ENCODE peak calls at places on chromosomes 2 and 18, in five cellular contexts. B, S, V, Q and M are unnamed samples.

GRCh38 chr18:37543321-37543720 is 22.3 kb downstream of the CELF4 start:
- DNase-seq in B (no peak), S (no peak), V (no peak), Q (no peak), M (no peak)

GRCh38 chr2:217776631-217777030 is 226.2 kb downstream of the TNS1 start:
- DNase-seq in B (no peak), S (no peak), V (no peak), Q (no peak), M (no peak)

GRCh38 chr18:61435064-61435652 is 101.9 kb downstream of the CDH20 start:
- DNase-seq in B (peak), S (no peak), V (peak), Q (peak), M (peak)

GRCh38 chr18:69557246-69557781 is 156.6 kb downstream of the DOK6 start:
- DNase-seq in B (no peak), S (no peak), V (no peak), Q (no peak), M (no peak)

GRCh38 chr2:106105151-106105922 is 88.8 kb downstream of the UXS1 start:
- DNase-seq in B (no peak), S (no peak), V (no peak), Q (no peak), M (no peak)

GRCh38 chr2:165901595-165901994 is 52.0 kb downstream of the TTC21B start:
- DNase-seq in B (no peak), S (peak), V (no peak), Q (no peak), M (peak)

GRCh38 chr2:174686430-174686829 is 77.8 kb downstream of the CHRNA1 start:
- DNase-seq in B (peak), S (no peak), V (no peak), Q (no peak), M (no peak)

GRCh38 chr2:46915281-46915810 is at the start of gene MCFD2:
- DNase-seq in B (peak), S (no peak), V (peak), Q (no peak), M (no peak)

GRCh38 chr18:9969247-9969646 is 55.4 kb downstream of the VAPA start:
- DNase-seq in B (no peak), S (no peak), V (no peak), Q (peak), M (no peak)

GRCh38 chr2:175931751-175932295 is 70.2 kb downstream of the LNPK start:
- DNase-seq in B (peak), S (peak), V (peak), Q (no peak), M (peak)

GRCh38 chr18:621181-621580 is 24.4 kb downstream of the CLUL1 start:
- DNase-seq in B (peak), S (no peak), V (peak), Q (no peak), M (peak)

GRCh38 chr18:72697706-72698105 is 153.6 kb upstream of the CBLN2 start:
- DNase-seq in B (no peak), S (no peak), V (no peak), Q (no peak), M (no peak)

GRCh38 chr2:190319557-190320498 is at the start of gene HIBCH:
- DNase-seq in B (peak), S (peak), V (peak), Q (peak), M (peak)

GRCh38 chr2:12861344-12861942 is 144.7 kb downstream of the TRIB2 start:
- DNase-seq in B (peak), S (no peak), V (peak), Q (no peak), M (peak)

GRCh38 chr2:176902454-176902853 is 310.1 kb upstream of the HNRNPA3 start:
- DNase-seq in B (no peak), S (no peak), V (no peak), Q (no peak), M (no peak)

GRCh38 chr18:59810183-59810582 is 89.6 kb upstream of the PMAIP1 start:
- DNase-seq in B (no peak), S (no peak), V (no peak), Q (no peak), M (no peak)

GRCh38 chr2:69917854-69918253 is 2.9 kb downstream of the MXD1 start:
- DNase-seq in B (peak), S (peak), V (peak), Q (peak), M (peak)

GRCh38 chr2:68196120-68196716 is 38.5 kb downstream of the PNO1 start:
- DNase-seq in B (peak), S (no peak), V (peak), Q (peak), M (no peak)

GRCh38 chr2:148930046-148930775 is 55.2 kb downstream of the KIF5C start:
- DNase-seq in B (peak), S (no peak), V (peak), Q (no peak), M (no peak)

GRCh38 chr2:28869494-28870145 is 489 bp downstream of the TRMT61B start:
- DNase-seq in B (no peak), S (no peak), V (no peak), Q (peak), M (peak)

GRCh38 chr18:72058851-72059250 is 485.3 kb downstream of the CBLN2 start:
- DNase-seq in B (no peak), S (no peak), V (no peak), Q (no peak), M (no peak)

GRCh38 chr2:213288913-213289700 is 4.8 kb downstream of the SPAG16 start:
- DNase-seq in B (peak), S (no peak), V (no peak), Q (no peak), M (no peak)

GRCh38 chr18:64201781-64202180 is 52.9 kb upstream of the LINC00305 start:
- DNase-seq in B (no peak), S (no peak), V (no peak), Q (no peak), M (no peak)

GRCh38 chr2:67446504-67446911 is 49.4 kb downstream of the ETAA1 start:
- DNase-seq in B (peak), S (no peak), V (peak), Q (no peak), M (peak)

GRCh38 chr18:13811993-13812392 is 12.0 kb upstream of the MC5R start:
- DNase-seq in B (no peak), S (no peak), V (no peak), Q (no peak), M (no peak)

GRCh38 chr18:6203791-6204190 is 210.9 kb downstream of the L3MBTL4 start:
- DNase-seq in B (no peak), S (no peak), V (no peak), Q (no peak), M (no peak)

GRCh38 chr2:3522851-3523481 is 3.6 kb upstream of the ADI1 start:
- DNase-seq in B (peak), S (no peak), V (peak), Q (no peak), M (peak)

GRCh38 chr2:205477016-205477705 is 205.1 kb upstream of the NRP2 start:
- DNase-seq in B (no peak), S (peak), V (no peak), Q (no peak), M (no peak)

GRCh38 chr18:26549103-26549485 is 741 bp upstream of the KCTD1 start:
- DNase-seq in B (peak), S (no peak), V (peak), Q (no peak), M (peak)

GRCh38 chr2:72668647-72669046 is 157.2 kb downstream of the EXOC6B start:
- DNase-seq in B (no peak), S (no peak), V (no peak), Q (no peak), M (no peak)

GRCh38 chr2:88307817-88308216 is 137.7 kb downstream of the THNSL2 start:
- DNase-seq in B (peak), S (no peak), V (no peak), Q (peak), M (peak)
- H3K4me3 ChIP-seq in B (no peak), S (no peak), V (no peak), Q (no peak), M (no peak)

GRCh38 chr2:182767578-182767977 is 51.5 kb downstream of the DNAJC10 start:
- DNase-seq in B (peak), S (no peak), V (peak), Q (no peak), M (peak)

GRCh38 chr2:182766626-182767025 is 50.6 kb downstream of the DNAJC10 start:
- DNase-seq in B (no peak), S (no peak), V (no peak), Q (no peak), M (no peak)

GRCh38 chr2:182758379-182758778 is 42.3 kb downstream of the DNAJC10 start:
- DNase-seq in B (no peak), S (no peak), V (no peak), Q (no peak), M (no peak)

GRCh38 chr2:182763311-182763912 is 47.4 kb downstream of the DNAJC10 start:
- DNase-seq in B (peak), S (no peak), V (peak), Q (peak), M (peak)

DNA sequence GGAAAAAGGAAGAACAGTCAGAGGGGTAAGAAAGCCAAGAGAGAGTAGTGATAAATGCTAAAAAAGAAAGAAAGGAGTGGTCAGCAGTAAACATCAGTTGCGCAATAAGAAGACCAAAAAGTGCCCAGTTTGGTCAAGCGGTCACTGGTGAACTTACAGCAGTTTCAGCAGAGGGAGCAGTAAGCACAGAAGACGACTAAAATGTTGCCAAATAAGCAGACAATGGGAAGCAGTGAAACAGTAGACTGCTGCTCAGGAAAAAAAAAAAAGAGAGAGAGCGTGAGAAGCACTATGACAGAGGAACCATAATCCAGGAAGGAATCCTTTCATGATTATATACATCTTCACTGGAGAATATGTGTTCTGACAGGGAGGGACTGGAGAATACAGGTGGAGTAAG is 45.8 kb downstream of the DNAJC10 start:
- DNase-seq in B (peak), S (no peak), V (peak), Q (no peak), M (peak)
- TF ChIP-seq CTCF in B (peak), S (no peak), V (peak), Q (no peak), M (no peak)

GRCh38 chr2:236843604-236844003 is 242.1 kb upstream of the COPS8 start:
- DNase-seq in B (no peak), S (no peak), V (no peak), Q (no peak), M (no peak)
- H3K4me3 ChIP-seq in B (no peak), S (no peak), V (no peak), Q (no peak), M (no peak)

GRCh38 chr2:24838541-24838940 is 45.3 kb downstream of the CENPO start:
- DNase-seq in B (no peak), S (no peak), V (no peak), Q (no peak), M (no peak)
- TF ChIP-seq CTCF in B (no peak), S (no peak), V (no peak), Q (no peak), M (no peak)

GRCh38 chr2:59296279-59296678 is 1055.2 kb upstream of the FANCL start:
- DNase-seq in B (no peak), S (no peak), V (no peak), Q (no peak), M (no peak)

GRCh38 chr2:59303272-59303671 is 1062.1 kb upstream of the FANCL start:
- DNase-seq in B (no peak), S (no peak), V (no peak), Q (no peak), M (no peak)

GRCh38 chr2:59302683-59303082 is 1061.6 kb upstream of the FANCL start:
- DNase-seq in B (no peak), S (no peak), V (no peak), Q (no peak), M (no peak)

GRCh38 chr2:59297829-59298228 is 1056.7 kb upstream of the FANCL start:
- DNase-seq in B (no peak), S (no peak), V (no peak), Q (no peak), M (no peak)

GRCh38 chr2:59301466-59302402 is 1060.6 kb upstream of the FANCL start:
- DNase-seq in B (peak), S (peak), V (peak), Q (peak), M (peak)
- H3K4me3 ChIP-seq in B (no peak), S (no peak), V (no peak), Q (no peak), M (no peak)